ENCODE peak calls at places on chromosome 14, in five cellular contexts. R is fibroblast of lung, W is H9, U is GM12878, G is mesendoderm. S is an unnamed sample.

GRCh38 chr14:44846232-44846824 is 115.4 kb downstream of the KLHL28 start:
- DNase-seq in R (peak; percentile 57), W (no peak), U (peak; percentile 27), G (peak; percentile 53), S (peak; percentile 36)

GRCh38 chr14:96189288-96189711 is 15.3 kb upstream of the BDKRB2 start:
- DNase-seq in R (peak; percentile 97), W (no peak), U (no peak), G (no peak), S (no peak)

GRCh38 chr14:24258119-24258518 is 4.9 kb downstream of the TGM1 start:
- DNase-seq in R (no peak), W (no peak), U (no peak), G (no peak), S (no peak)

GRCh38 chr14:46344327-46344937 is 307.1 kb downstream of the RPL10L start:
- DNase-seq in R (peak; percentile 3), W (peak; percentile 34), U (peak; percentile 2), G (peak; percentile 69), S (peak; percentile 44)

GRCh38 chr14:96151242-96151641 is 53.4 kb upstream of the BDKRB2 start:
- DNase-seq in R (no peak), W (peak; percentile 18), U (no peak), G (no peak), S (no peak)

GRCh38 chr14:74459289-74459946 is 33.4 kb upstream of the SYNDIG1L start:
- DNase-seq in R (peak; percentile 51), W (peak; percentile 76), U (no peak), G (peak; percentile 69), S (no peak)

GRCh38 chr14:103563089-103563620 is 395 bp downstream of the COA8 start:
- DNase-seq in R (no peak), W (no peak), U (no peak), G (no peak), S (peak; percentile 14)

GRCh38 chr14:49861923-49862673 is 9.5 kb upstream of the NEMF start:
- DNase-seq in R (peak; percentile 94), W (peak; percentile 83), U (no peak), G (peak; percentile 92), S (peak; percentile 57)

GRCh38 chr14:102184678-102185040 is 45.0 kb downstream of the WDR20 start:
- DNase-seq in R (no peak), W (no peak), U (no peak), G (no peak), S (no peak)

GRCh38 chr14:69043007-69043444 is 63.9 kb upstream of the ACTN1 start:
- DNase-seq in R (peak; percentile 45), W (no peak), U (no peak), G (no peak), S (no peak)

GRCh38 chr14:90886297-90886830 is 70.1 kb upstream of the TTC7B start:
- DNase-seq in R (no peak), W (no peak), U (no peak), G (no peak), S (no peak)

GRCh38 chr14:81031488-81031887 is 76.1 kb downstream of the TSHR start:
- DNase-seq in R (no peak), W (no peak), U (no peak), G (no peak), S (no peak)

DNA sequence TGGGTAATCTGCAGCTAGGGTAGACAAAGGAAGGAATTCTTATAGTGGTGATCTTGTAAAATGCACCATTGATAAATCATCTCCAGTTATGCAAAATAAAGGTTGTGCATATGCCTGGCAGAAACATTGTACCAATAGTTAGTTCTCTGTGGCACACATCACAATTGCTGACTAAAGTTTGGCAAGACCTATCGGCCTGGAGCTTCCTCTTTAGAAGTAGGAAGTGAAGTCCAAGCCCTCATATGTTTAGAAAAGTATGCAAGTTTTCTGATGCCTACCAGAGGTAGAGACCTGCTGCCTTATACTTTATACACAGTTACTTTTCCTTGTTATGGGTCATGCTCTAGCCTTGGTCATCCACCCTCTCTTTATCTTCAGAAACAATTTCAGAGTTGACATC is 78.4 kb downstream of the TSHR start:
- DNase-seq in R (no peak), W (no peak), U (no peak), G (no peak), S (no peak)
- H3K79me2 ChIP-seq in R (no peaks in the 10 kb centered on the region), W (no peaks in the 10 kb centered on the region), U (no peaks in the 10 kb centered on the region), G (no peaks in the 10 kb centered on the region), S (no peaks in the 10 kb centered on the region)

DNA sequence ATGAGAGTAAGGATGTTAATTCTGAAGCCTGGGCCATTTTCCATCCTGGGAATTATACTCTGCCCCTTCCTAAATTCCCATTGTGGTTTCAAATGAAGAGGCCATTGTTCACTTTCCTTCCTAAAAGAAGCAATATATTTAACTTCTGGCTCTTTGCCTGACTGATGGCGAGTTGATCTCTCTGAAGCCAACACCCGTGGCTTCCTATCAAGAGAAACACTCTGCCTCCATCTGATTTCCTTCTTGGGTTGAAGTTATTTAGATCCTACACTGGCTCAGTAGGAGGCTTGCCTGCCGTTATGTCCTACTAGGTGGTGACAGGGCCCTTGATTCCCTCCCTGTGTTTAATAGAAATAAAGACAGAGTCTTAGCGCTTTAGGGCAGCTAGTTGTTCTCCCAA is 97.4 kb downstream of the PRKCH start:
- DNase-seq in R (no peak), W (no peak), U (no peak), G (no peak), S (no peak)
- H3K4me1 ChIP-seq in R (no peaks in the 10 kb centered on the region), W (no peaks in the 10 kb centered on the region), U (peaks cover 15% of the 10 kb centered on the region), G (peaks cover 13% of the 10 kb centered on the region), S (no peaks in the 10 kb centered on the region)

DNA sequence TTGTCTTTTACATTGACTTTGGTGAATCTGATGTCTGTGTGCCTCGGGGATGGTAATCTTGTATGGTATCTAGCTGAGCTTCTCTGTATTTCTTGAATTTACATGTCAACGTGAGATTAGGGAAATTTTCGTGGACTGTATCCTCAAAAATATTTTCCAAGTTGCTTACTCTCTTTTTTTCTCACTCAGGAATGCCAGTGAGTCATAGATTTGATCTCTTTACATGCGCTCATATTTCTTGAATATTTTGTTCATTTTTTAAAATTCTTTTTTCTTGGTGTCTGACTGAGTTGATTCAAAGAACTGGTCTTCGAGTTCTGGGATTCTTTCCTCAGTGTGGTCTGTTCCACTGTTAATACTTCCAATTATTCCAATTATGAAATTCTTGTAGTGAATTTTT is 207.7 kb downstream of the RAD51B start:
- DNase-seq in R (peak; percentile 19), W (no peak), U (no peak), G (no peak), S (no peak)
- H3K9ac ChIP-seq in R (no peak overlapping the region), W (no peak overlapping the region), U (no peak overlapping the region), G (no peak overlapping the region), S (no peak overlapping the region)

GRCh38 chr14:55138091-55138490 is 9.0 kb downstream of the LGALS3 start:
- DNase-seq in R (no peak), W (peak; percentile 71), U (no peak), G (peak; percentile 60), S (no peak)

GRCh38 chr14:55142466-55142865 is 13.4 kb downstream of the LGALS3 start:
- DNase-seq in R (no peak), W (no peak), U (no peak), G (no peak), S (no peak)

GRCh38 chr14:55139152-55139551 is 10.1 kb downstream of the LGALS3 start:
- DNase-seq in R (no peak), W (no peak), U (no peak), G (no peak), S (no peak)

GRCh38 chr14:55141812-55142211 is 12.8 kb downstream of the LGALS3 start:
- DNase-seq in R (no peak), W (no peak), U (no peak), G (no peak), S (no peak)

DNA sequence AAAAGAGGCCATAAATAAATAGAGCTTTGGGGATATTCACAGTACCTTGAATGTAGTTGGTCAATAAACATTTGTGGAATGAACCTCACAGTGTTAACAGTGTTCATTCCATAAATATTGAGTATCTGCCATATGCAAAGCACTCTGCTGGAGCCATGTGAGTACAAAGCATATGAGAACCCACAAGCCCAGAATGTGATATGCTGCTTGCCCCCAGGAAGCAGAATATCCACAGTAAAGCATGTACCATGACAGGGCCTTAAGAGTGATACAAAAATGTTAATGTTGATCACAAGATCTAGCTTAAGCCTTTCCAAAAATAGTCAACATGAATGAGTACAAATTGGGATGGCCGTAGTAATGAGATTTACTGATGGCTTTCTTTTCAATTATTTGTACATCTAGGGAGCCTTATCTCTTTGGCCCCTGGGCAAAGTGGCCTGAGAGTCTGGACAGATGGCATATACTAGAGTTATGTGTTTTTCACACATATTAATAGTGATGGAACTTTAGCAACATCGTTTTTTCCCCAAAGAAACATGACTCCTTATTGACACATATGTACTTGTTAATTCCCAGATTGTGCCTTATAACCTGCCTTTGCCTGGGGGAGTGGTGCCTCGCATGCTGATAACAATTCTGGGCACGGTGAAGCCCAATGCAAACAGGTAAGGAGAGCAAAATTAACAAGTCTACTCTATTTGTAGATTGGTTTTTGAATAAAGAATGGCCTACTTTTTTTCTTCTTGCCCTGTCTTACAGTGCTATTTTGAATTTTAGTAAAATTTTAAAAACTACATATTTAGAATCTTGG is 10.9 kb downstream of the LGALS3 start:
- DNase-seq in R (no peak), W (no peak), U (no peak), G (no peak), S (no peak)
- H3K79me2 ChIP-seq in R (peaks cover 47% of the 10 kb centered on the region), W (no peaks in the 10 kb centered on the region), U (no peaks in the 10 kb centered on the region), G (no peaks in the 10 kb centered on the region), S (no peaks in the 10 kb centered on the region)